ENCODE peak calls at places on chromosomes 4 and X, in five cellular contexts. C, A, K, M and D are unnamed samples.

GRCh38 chrX:106608016-106608415 is 3.8 kb upstream of the RADX start:
- DNase-seq in C (no peak), K (peak), M (no peak), A (peak), D (no peak)

GRCh38 chrX:48683411-48683982 is at the start of gene WAS:
- DNase-seq in C (no peak), K (no peak), M (no peak), A (peak), D (no peak)

GRCh38 chr4:149344436-149344835 is 471.2 kb downstream of the IQCM start:
- DNase-seq in A (no peak), K (peak), M (peak), C (no peak), D (peak)

GRCh38 chr4:132195181-132195580 is 953.9 kb upstream of the PCDH10 start:
- DNase-seq in K (no peak), M (peak), A (no peak), C (no peak), D (peak)

GRCh38 chrX:111101580-111101979 is 5.6 kb downstream of the PAK3 start:
- DNase-seq in K (no peak), A (no peak), M (no peak), C (no peak), D (no peak)

GRCh38 chr4:140013088-140013487 is 140.9 kb downstream of the MAML3 start:
- DNase-seq in K (no peak), C (no peak), A (no peak), M (no peak), D (no peak)

GRCh38 chr4:143514432-143514831 is 930 bp downstream of the SMARCA5 start:
- DNase-seq in C (peak), M (peak), K (peak), A (peak), D (peak)

GRCh38 chrX:63963382-63963781 is 178.4 kb upstream of the ARHGEF9 start:
- DNase-seq in K (no peak), M (no peak), A (no peak), C (no peak), D (no peak)

GRCh38 chr4:102104278-102104677 is 241.0 kb downstream of the SLC39A8 start:
- DNase-seq in M (no peak), A (no peak), K (no peak), C (no peak), D (no peak)

GRCh38 chrX:10854594-10854993 is 234.2 kb upstream of the MID1 start:
- DNase-seq in M (no peak), C (no peak), K (no peak), A (no peak), D (no peak)

GRCh38 chr4:47531241-47531953 is 46.3 kb downstream of the ATP10D start:
- DNase-seq in K (peak), M (peak), C (no peak), A (no peak), D (peak)

GRCh38 chrX:136589966-136590365 is 58.0 kb downstream of the VGLL1 start:
- DNase-seq in M (no peak), C (no peak), A (no peak), K (peak), D (no peak)

GRCh38 chr4:162782778-162783507 is 383.7 kb downstream of the NAF1 start:
- DNase-seq in M (peak), C (no peak), K (no peak), A (no peak), D (no peak)

GRCh38 chr4:87849612-87850011 is 16.8 kb downstream of the MEPE start:
- DNase-seq in C (no peak), M (peak), K (no peak), A (no peak), D (peak)

GRCh38 chr4:8048856-8049686 is 109.4 kb upstream of the AFAP1 start:
- DNase-seq in K (peak), A (no peak), C (no peak), M (no peak), D (no peak)

GRCh38 chr4:8051644-8052043 is 107.0 kb downstream of the ABLIM2 start:
- DNase-seq in A (no peak), K (no peak), C (no peak), M (no peak), D (no peak)

GRCh38 chr4:8052160-8052691 is 106.4 kb downstream of the ABLIM2 start:
- DNase-seq in K (no peak), M (no peak), A (no peak), C (no peak), D (no peak)

GRCh38 chr4:8050180-8050554 is 108.4 kb downstream of the ABLIM2 start:
- DNase-seq in A (no peak), K (no peak), C (no peak), M (no peak), D (no peak)

DNA sequence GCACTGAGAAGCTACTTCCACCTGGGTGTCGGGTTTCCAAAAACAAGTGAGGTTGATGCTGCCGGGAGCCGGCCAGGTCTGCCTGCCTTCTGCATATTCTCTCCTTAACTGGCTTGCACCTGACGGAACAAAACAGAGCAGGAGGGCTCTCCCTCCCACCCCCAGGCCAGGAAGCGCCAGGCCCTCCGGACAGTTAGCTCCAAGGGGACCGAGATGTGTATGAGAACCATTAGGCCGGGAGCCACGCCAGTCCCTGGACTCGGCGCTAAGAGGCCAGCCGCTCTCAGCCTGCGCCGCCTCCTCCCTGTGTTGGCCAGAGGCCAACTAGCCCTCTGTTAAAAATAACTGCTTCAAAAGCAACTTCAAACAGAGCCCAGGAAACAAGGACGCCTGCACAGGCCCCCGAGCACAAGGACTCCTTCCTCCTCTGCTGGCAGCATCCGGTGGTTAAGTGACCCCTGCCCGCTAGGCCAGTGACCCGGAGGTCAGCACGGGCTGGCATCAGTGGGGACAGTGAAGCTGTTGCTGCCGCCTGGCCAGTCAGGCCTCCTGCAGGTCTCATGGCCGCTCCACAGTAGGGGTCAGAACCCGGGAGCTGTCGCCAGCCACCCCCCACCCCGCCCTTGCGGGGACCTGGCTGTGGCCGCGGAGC is 107.9 kb downstream of the ABLIM2 start:
- DNase-seq in K (no peak), A (peak), C (peak), M (peak), D (peak)
- H3K4me3 ChIP-seq in K (no peak), A (peak), C (no peak), M (no peak), D (no peak)

GRCh38 chr4:69831646-69832325 is 28.2 kb downstream of the SULT1E1 start:
- DNase-seq in K (no peak), A (peak), C (peak), M (no peak), D (no peak)
- TF ChIP-seq CTCF in K (no peak), A (no peak), C (no peak), M (no peak), D (no peak)

GRCh38 chr4:128517096-128517738 is 229.6 kb upstream of the PGRMC2 start:
- DNase-seq in C (no peak), K (peak), A (no peak), M (peak), D (peak)
- H3K4me3 ChIP-seq in C (no peak), K (no peak), A (no peak), M (no peak), D (no peak)

GRCh38 chrX:45822124-45822523 is 621.4 kb upstream of the DIPK2B start:
- DNase-seq in M (no peak), K (no peak), C (no peak), A (no peak), D (no peak)

GRCh38 chrX:45818913-45819312 is 618.2 kb upstream of the DIPK2B start:
- DNase-seq in M (no peak), C (no peak), A (no peak), K (no peak), D (no peak)

GRCh38 chrX:45830343-45830742 is 629.7 kb upstream of the DIPK2B start:
- DNase-seq in A (no peak), C (no peak), M (no peak), K (peak), D (no peak)

DNA sequence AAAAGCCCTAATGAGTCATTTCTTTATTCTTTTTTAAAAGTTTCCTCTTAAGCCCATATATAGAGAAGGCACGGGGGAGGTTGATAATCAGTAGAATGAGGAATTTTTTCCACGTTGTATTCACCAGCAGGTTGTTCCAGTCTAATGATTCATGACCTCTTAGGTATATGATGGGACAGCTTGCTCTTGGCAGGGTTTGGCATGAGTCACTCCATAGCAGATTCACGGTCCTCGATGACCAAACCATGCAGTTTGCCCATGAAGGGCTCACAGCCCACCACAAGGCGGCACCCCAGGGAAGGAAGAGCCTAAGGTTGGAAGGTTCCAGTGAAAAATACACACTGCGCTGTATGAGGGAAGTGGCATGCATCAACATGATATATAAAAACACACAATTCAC is 623.8 kb upstream of the DIPK2B start:
- DNase-seq in M (peak), A (no peak), K (peak), C (no peak), D (peak)
- TF ChIP-seq CTCF in M (peak), A (peak), K (peak), C (no peak), D (peak)

GRCh38 chrX:153972368-153973126 is at the start of gene TMEM187:
- DNase-seq in M (peak), C (peak), A (peak), K (peak), D (peak)
- H3K4me3 ChIP-seq in M (peak), C (peak), A (peak), K (peak), D (peak)

DNA sequence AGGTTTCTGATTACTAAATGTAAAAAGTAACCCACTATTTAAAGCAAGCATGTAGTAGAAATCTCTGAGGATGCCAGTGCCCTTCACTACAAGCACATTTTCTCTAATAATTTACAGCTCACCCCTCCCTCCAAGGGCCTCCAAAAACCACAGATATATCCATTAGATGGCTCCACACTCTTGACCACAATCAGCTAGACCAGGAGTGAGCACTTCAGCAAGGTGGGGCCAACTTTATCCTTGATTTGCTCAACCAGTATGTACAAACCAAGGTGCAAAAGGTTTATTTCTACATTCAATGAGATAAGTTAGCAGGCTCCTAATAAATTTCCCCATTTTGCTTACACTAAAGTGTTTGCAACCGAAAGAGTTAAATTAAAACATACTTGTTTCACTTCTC is 35.8 kb downstream of the RFC1 start:
- DNase-seq in K (no peak), C (no peak), A (no peak), M (no peak), D (no peak)
- TF ChIP-seq CTCF in K (no peak), C (no peak), A (no peak), M (no peak), D (no peak)

GRCh38 chrX:149631293-149632165 is at the start of gene TMEM185A:
- DNase-seq in M (peak), A (peak), C (peak), K (peak), D (peak)

GRCh38 chrX:149628280-149628679 is 3.3 kb downstream of the TMEM185A start:
- DNase-seq in C (no peak), M (no peak), A (no peak), K (peak), D (no peak)

GRCh38 chrX:149628768-149629167 is 2.8 kb downstream of the TMEM185A start:
- DNase-seq in A (no peak), C (no peak), M (no peak), K (no peak), D (no peak)

GRCh38 chrX:149630681-149631292 is 805 bp downstream of the TMEM185A start:
- DNase-seq in K (peak), A (no peak), C (no peak), M (peak), D (peak)

DNA sequence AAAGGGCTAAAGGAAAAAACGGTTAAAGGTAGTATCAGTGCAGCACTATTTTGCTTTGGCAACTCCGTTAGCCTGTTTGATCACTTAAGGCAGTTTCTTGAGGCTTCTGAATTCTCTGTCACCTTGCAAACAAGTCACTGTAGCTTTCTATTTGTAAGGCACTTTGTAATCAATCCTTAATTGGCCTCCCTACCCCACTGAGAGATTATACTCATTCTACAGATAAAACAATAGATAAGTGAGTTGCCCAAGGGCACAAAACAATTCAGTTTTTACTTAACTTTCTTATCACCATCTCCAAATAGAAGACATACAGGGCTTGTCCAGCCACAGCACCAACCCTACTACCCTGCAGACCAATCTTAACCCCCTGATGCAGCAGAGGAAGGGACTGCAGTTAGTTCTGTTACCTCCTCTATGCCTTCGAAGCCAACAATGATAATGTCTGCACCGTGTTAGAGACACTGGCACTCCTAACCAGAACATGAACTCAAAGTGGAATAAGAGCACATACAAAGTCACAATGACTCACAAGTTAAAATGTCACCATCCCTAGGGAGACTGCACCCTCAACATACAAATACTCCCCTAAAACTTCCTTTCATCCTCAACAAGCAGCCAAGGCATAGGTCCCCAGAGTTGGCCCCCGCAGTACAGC is 1.7 kb downstream of the TMEM185A start:
- DNase-seq in A (no peak), M (peak), C (no peak), K (no peak), D (no peak)
- H3K4me3 ChIP-seq in A (peak), M (peak), C (no peak), K (peak), D (peak)

GRCh38 chrX:152817082-152817744 is 13.3 kb downstream of the CETN2 start:
- DNase-seq in C (peak), A (no peak), K (peak), M (peak), D (peak)
- TF ChIP-seq CTCF in C (no peak), A (peak), K (peak), M (peak), D (peak)

GRCh38 chrX:40005290-40006011 is 92.3 kb downstream of the BCOR start:
- DNase-seq in A (no peak), M (no peak), K (no peak), C (peak), D (peak)

GRCh38 chrX:40007136-40007535 is 90.6 kb downstream of the BCOR start:
- DNase-seq in K (no peak), C (no peak), M (no peak), A (no peak), D (no peak)

GRCh38 chrX:40007746-40008705 is 89.7 kb downstream of the BCOR start:
- DNase-seq in K (no peak), A (no peak), M (no peak), C (no peak), D (no peak)

GRCh38 chrX:40004916-40005289 is 92.9 kb downstream of the BCOR start:
- DNase-seq in K (no peak), M (no peak), A (no peak), C (no peak), D (no peak)

GRCh38 chrX:40006025-40007017 is 91.4 kb downstream of the BCOR start:
- DNase-seq in K (no peak), M (no peak), C (peak), A (peak), D (peak)
- H3K4me3 ChIP-seq in K (no peak), M (no peak), C (no peak), A (peak), D (no peak)